ENCODE peak calls at places on chromosomes 12 and 14, in ten cellular contexts. T, X, A, W, M, P, B, U, K and Y are unnamed samples.

GRCh38 chr14:101620039-101620788 is 58.9 kb downstream of the DIO3 start:
- DNase-seq in K (no peak), U (no peak), M (no peak), P (no peak), T (no peak), A (peak), W (no peak), X (no peak), B (no peak), Y (no peak)

GRCh38 chr12:130948136-130948535 is 5.6 kb upstream of the ADGRD1 start:
- DNase-seq in K (no peak), P (no peak), X (no peak), T (no peak), U (no peak), B (peak), M (no peak), A (no peak), W (no peak), Y (no peak)

GRCh38 chr12:10362828-10363664 is 26.8 kb downstream of the KLRK1 start:
- DNase-seq in P (no peak), W (no peak), U (no peak), T (no peak), B (no peak), X (no peak), M (no peak), A (no peak), K (no peak), Y (no peak)

GRCh38 chr12:100401660-100402059 is 44.8 kb downstream of the SLC17A8 start:
- DNase-seq in P (peak), B (no peak), U (no peak), M (no peak), T (peak), W (no peak), K (no peak), X (no peak), A (no peak), Y (peak)

GRCh38 chr14:60002819-60003492 is 83.0 kb downstream of the LRRC9 start:
- DNase-seq in X (no peak), U (peak), B (peak), M (no peak), A (peak), P (no peak), T (no peak), K (no peak), W (no peak), Y (no peak)

GRCh38 chr12:24778486-24779304 is 170.2 kb downstream of the BCAT1 start:
- DNase-seq in P (peak), M (peak), A (no peak), W (no peak), T (peak), B (no peak), X (no peak), U (no peak), K (no peak), Y (peak)

GRCh38 chr14:29796853-29797252 is 130.8 kb downstream of the PRKD1 start:
- DNase-seq in M (no peak), P (no peak), T (no peak), B (no peak), W (no peak), A (no peak), U (no peak), K (no peak), X (no peak), Y (no peak)

GRCh38 chr12:47777741-47778558 is 4.9 kb downstream of the SLC48A1 start:
- DNase-seq in X (peak), W (no peak), M (no peak), K (no peak), B (no peak), T (no peak), U (peak), P (no peak), A (peak), Y (no peak)

GRCh38 chr12:129641916-129642315 is 261.9 kb downstream of the TMEM132D start:
- DNase-seq in X (no peak), B (no peak), W (no peak), P (no peak), A (no peak), K (no peak), M (no peak), T (no peak), U (no peak), Y (no peak)

GRCh38 chr12:42283739-42284138 is 42.2 kb downstream of the ZCRB1 start:
- DNase-seq in P (no peak), X (no peak), A (no peak), M (no peak), W (no peak), T (no peak), B (no peak), K (no peak), U (no peak), Y (no peak)

GRCh38 chr14:79325071-79325470 is 886.2 kb downstream of the DIO2 start:
- DNase-seq in X (no peak), W (peak), M (no peak), U (no peak), K (no peak), T (no peak), P (peak), B (peak), A (no peak), Y (no peak)

GRCh38 chr14:25111061-25111601 is 61.2 kb upstream of the STXBP6 start:
- DNase-seq in U (no peak), P (peak), K (no peak), B (no peak), A (no peak), W (no peak), X (no peak), M (no peak), T (peak), Y (peak)

GRCh38 chr14:76174982-76175381 is 23.3 kb downstream of the GPATCH2L start:
- DNase-seq in W (no peak), B (no peak), A (no peak), K (no peak), M (no peak), P (no peak), T (no peak), U (no peak), X (no peak), Y (no peak)

GRCh38 chr12:89856431-89856830 is 147.8 kb upstream of the ATP2B1 start:
- DNase-seq in M (no peak), W (no peak), B (no peak), K (no peak), X (no peak), U (no peak), P (peak), A (no peak), T (peak), Y (peak)

GRCh38 chr12:120972870-120973543 is 5.3 kb upstream of the HNF1A start:
- DNase-seq in X (no peak), K (no peak), P (no peak), W (peak), B (no peak), U (no peak), T (no peak), M (no peak), A (no peak), Y (no peak)

GRCh38 chr14:91392623-91393303 is 24.9 kb downstream of the CCDC88C start:
- DNase-seq in P (no peak), T (no peak), B (no peak), A (peak), K (no peak), U (no peak), W (no peak), M (no peak), X (no peak), Y (no peak)

GRCh38 chr12:117580718-117581062 is 219.3 kb upstream of the NOS1 start:
- DNase-seq in B (no peak), X (peak), W (no peak), K (peak), A (no peak), T (no peak), P (no peak), U (peak), M (no peak), Y (no peak)

GRCh38 chr12:23169012-23170003 is 544.3 kb downstream of the ETNK1 start:
- DNase-seq in A (no peak), B (no peak), P (no peak), M (no peak), T (no peak), K (no peak), X (no peak), W (no peak), U (no peak), Y (no peak)

GRCh38 chr14:77212933-77213656 is 31.5 kb downstream of the TMEM63C start:
- DNase-seq in U (no peak), W (peak), M (peak), A (no peak), P (no peak), K (no peak), X (no peak), B (peak), T (peak), Y (no peak)

GRCh38 chr12:104050436-104050835 is 449 bp upstream of the GLT8D2 start:
- DNase-seq in T (peak), P (no peak), A (no peak), M (no peak), U (no peak), K (no peak), X (no peak), W (no peak), B (no peak), Y (no peak)
- H3K4me3 ChIP-seq in T (peak), P (peak), A (no peak), M (no peak), U (peak), K (peak), X (peak), W (peak), B (peak), Y (peak)

GRCh38 chr14:53962954-53963490 is 6.4 kb upstream of the BMP4 start:
- DNase-seq in A (no peak), X (no peak), W (no peak), K (no peak), P (no peak), T (no peak), M (no peak), B (no peak), U (no peak), Y (no peak)
- H3K4me3 ChIP-seq in A (no peak), X (no peak), W (no peak), K (peak), P (no peak), T (no peak), M (no peak), B (peak), U (peak), Y (peak)

DNA sequence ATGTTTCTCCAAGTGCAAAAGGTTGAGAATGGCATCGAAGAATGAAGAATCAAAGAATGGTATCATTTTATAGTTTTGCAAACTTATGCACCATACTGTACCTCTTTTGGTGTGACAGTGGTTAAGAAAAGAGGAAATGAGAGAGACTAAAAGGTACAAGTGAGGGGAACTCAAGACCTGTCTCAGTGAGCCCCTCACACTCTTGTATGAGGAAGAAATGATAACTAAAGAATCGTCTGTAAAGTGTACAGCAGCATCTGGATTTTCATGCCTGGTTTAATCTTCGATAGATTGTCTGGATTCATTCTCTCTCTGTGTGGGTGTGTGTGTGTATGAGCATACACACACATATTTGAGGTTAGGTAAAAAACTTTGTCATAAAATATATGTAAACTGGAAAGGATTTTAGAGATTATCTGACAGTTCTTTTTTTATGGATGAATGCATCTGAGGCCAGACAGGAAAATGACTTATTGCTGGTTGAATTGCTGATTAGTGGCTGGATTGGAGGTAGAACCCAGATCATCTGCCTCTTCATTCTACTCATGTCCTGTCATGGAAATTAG is 15.9 kb upstream of the SLC38A2 start:
- DNase-seq in W (no peak), P (peak), K (no peak), X (no peak), U (no peak), A (no peak), T (no peak), B (no peak), M (no peak), Y (no peak)
- H3K4me3 ChIP-seq in W (no peak), P (no peak), K (no peak), X (no peak), U (no peak), A (no peak), T (no peak), B (no peak), M (no peak), Y (no peak)

DNA sequence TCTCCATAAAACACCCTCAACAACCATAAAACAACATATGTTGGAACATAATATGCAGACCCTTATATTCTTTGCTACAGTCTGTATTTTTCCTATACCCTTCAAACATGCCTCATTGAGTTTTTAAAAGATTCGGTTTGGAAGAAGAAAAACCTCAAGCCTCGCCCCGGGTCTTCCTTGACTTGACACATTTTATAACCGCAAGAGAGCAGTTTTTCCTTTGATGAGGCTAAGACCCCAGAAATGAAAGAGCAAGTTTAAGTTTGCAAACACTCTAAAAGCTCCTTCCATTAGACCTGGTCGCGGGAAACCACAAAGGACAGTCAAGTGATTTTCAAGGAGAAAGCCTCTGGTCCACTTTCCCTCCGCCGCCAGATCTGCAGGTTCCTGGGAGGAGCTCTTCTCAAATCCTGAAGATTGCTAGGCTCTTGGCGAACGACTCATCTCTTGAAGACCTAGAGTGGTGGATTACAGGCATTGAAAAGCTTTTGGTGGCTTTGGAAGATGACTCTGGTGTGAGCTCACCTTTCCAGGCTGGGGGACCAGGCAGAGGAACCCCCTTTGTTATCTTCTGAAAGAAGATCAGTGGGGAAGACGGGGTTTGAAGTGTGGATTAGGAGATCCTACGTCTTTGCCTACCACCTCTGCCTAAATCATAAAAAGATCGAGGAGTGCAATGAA is at the start of gene ASCL4:
- DNase-seq in B (no peak), W (no peak), P (no peak), T (no peak), A (no peak), X (no peak), M (no peak), U (no peak), K (no peak), Y (no peak)
- H3K4me3 ChIP-seq in B (peak), W (no peak), P (no peak), T (no peak), A (peak), X (no peak), M (no peak), U (peak), K (no peak), Y (no peak)

GRCh38 chr14:71623939-71624338 is 308.3 kb upstream of the RGS6 start:
- DNase-seq in K (no peak), U (no peak), P (no peak), W (no peak), A (no peak), B (no peak), X (no peak), M (no peak), T (no peak), Y (no peak)

GRCh38 chr14:71621276-71621675 is 311.0 kb upstream of the RGS6 start:
- DNase-seq in U (no peak), W (no peak), T (peak), A (no peak), K (no peak), M (no peak), B (no peak), X (no peak), P (peak), Y (no peak)

GRCh38 chr14:71619472-71619871 is 312.8 kb upstream of the RGS6 start:
- DNase-seq in K (no peak), U (no peak), B (no peak), M (no peak), W (no peak), T (no peak), P (no peak), A (no peak), X (no peak), Y (no peak)

GRCh38 chr14:71620401-71620800 is 311.8 kb upstream of the RGS6 start:
- DNase-seq in T (peak), P (peak), M (no peak), A (no peak), B (no peak), K (no peak), X (no peak), W (no peak), U (no peak), Y (no peak)

DNA sequence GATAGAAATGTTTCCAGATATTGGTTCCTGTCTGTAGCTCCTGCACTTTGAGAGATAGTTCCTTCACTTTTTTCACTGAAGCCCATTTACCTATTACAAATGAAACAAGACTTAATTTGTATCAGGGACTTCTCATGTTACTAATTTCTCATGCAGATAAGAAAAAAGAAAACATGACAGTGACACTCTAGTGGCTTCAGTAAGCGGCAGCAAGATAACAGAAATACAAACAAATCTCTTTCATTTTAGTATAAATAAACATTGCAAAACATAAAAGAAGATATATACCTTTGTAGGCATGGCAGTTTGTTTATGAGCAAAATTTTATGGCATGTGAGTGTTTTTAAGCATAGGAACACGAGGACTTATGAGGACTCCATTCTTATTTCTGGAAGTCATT is 310.3 kb upstream of the RGS6 start:
- DNase-seq in M (no peak), W (no peak), T (no peak), A (no peak), K (no peak), X (no peak), U (no peak), P (no peak), B (no peak), Y (no peak)
- H3K4me3 ChIP-seq in M (no peak), W (no peak), T (no peak), A (no peak), K (no peak), X (no peak), U (no peak), P (no peak), B (no peak), Y (no peak)

GRCh38 chr14:92632546-92633273 is 115.7 kb downstream of the LGMN start:
- DNase-seq in T (no peak), U (no peak), K (no peak), W (no peak), M (no peak), B (no peak), X (peak), A (peak), P (no peak), Y (no peak)
- H3K4me3 ChIP-seq in T (no peak), U (no peak), K (no peak), W (no peak), M (no peak), B (no peak), X (no peak), A (no peak), P (no peak), Y (no peak)

GRCh38 chr12:46367351-46368029 is 5.1 kb downstream of the SLC38A2 start:
- DNase-seq in B (no peak), M (no peak), P (no peak), K (no peak), W (no peak), A (no peak), T (no peak), U (no peak), X (no peak), Y (no peak)

GRCh38 chr12:46366771-46367170 is 5.8 kb downstream of the SLC38A2 start:
- DNase-seq in P (no peak), K (no peak), A (no peak), B (no peak), X (no peak), T (no peak), M (no peak), W (no peak), U (no peak), Y (no peak)

GRCh38 chr12:46364777-46365580 is 7.6 kb downstream of the SLC38A2 start:
- DNase-seq in T (peak), W (peak), B (peak), U (no peak), X (peak), A (no peak), M (no peak), K (no peak), P (peak), Y (no peak)

GRCh38 chr12:46364300-46364696 is 8.3 kb downstream of the SLC38A2 start:
- DNase-seq in X (no peak), T (no peak), B (no peak), W (no peak), A (no peak), U (no peak), M (no peak), P (no peak), K (no peak), Y (no peak)

GRCh38 chr12:46365951-46366379 is 6.6 kb downstream of the SLC38A2 start:
- DNase-seq in W (no peak), T (no peak), B (no peak), A (no peak), X (no peak), K (no peak), M (no peak), P (no peak), U (no peak), Y (no peak)
- H3K4me3 ChIP-seq in W (no peak), T (peak), B (peak), A (no peak), X (no peak), K (peak), M (no peak), P (peak), U (peak), Y (peak)